ENCODE peak calls at places on chromosomes 7 and 10, in six cellular contexts. F is cardiac muscle cell, W is hepatocyte, H is GM23248, D is A549, J is aorta. C is an unnamed sample.

GRCh38 chr10:112140110-112140755 is 43.3 kb downstream of the GPAM start:
- DNase-seq in F (peak; percentile 77), W (peak; percentile 92), H (peak; percentile 81), D (peak; percentile 81), J (peak; percentile 69), C (peak; percentile 41)

GRCh38 chr10:20248309-20248708 is 432.1 kb downstream of the PLXDC2 start:
- DNase-seq in F (no peak), W (no peak), H (no peak), D (no peak), J (no peak), C (no peak)

GRCh38 chr7:135712182-135712782 is 15.7 kb downstream of the SLC13A4 start:
- DNase-seq in F (no peak), W (no peak), H (no peak), D (no peak), J (no peak), C (no peak)

GRCh38 chr10:73876566-73876965 is 2.2 kb upstream of the CAMK2G start:
- DNase-seq in F (no peak), W (no peak), H (no peak), D (no peak), J (peak; percentile 18), C (no peak)

GRCh38 chr7:29607889-29608288 is 44.3 kb downstream of the PRR15 start:
- DNase-seq in F (peak; percentile 34), W (peak; percentile 52), H (peak; percentile 95), D (peak; percentile 34), J (no peak), C (no peak)

GRCh38 chr7:30171753-30172447 is 37.1 kb downstream of the MTURN start:
- DNase-seq in F (no peak), W (no peak), H (peak; percentile 88), D (peak; percentile 19), J (no peak), C (no peak)

GRCh38 chr10:108375691-108376090 is 1211.2 kb upstream of the SORCS1 start:
- DNase-seq in F (peak; percentile 29), W (no peak), H (peak; percentile 90), D (no peak), J (no peak), C (no peak)

GRCh38 chr10:67790534-67791408 is 47.2 kb downstream of the DNAJC12 start:
- DNase-seq in F (peak; percentile 89), W (no peak), H (peak; percentile 68), D (peak; percentile 55), J (no peak), C (no peak)

DNA sequence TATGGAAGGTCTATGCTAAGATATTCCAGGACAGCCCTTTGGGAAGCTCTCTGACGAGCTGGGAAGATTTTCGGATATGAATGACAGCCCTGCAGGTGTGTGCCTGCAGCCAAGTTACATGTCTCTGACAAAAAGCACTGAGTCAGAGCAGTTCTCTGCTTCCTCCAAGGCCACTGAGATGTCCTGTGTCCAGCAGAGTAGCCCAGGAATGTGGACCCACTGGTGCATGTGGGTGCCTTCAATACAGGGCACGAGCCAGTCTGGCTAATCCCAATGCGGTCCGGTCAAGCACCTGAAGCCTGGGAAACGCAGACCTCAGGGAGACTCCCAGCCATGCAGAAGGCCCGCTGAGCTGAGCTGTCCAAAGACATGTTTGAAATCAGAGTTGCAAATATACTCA is 565.7 kb downstream of the TCERG1L start:
- DNase-seq in F (no peak), W (no peak), H (no peak), D (no peak), J (no peak), C (no peak)
- H3K9me3 ChIP-seq in F (no peaks in the 10 kb centered on the region), W (no peaks in the 10 kb centered on the region), H (no peaks in the 10 kb centered on the region), D (no peaks in the 10 kb centered on the region), J (no peaks in the 10 kb centered on the region), C (no peaks in the 10 kb centered on the region)

GRCh38 chr10:62234284-62234605 is 34.4 kb downstream of the RTKN2 start:
- DNase-seq in F (no peak), W (no peak), H (no peak), D (no peak), J (no peak), C (no peak)

GRCh38 chr10:62243647-62243997 is 25.0 kb downstream of the RTKN2 start:
- DNase-seq in F (no peak), W (no peak), H (no peak), D (no peak), J (no peak), C (no peak)

GRCh38 chr10:62237506-62237905 is 31.1 kb downstream of the RTKN2 start:
- DNase-seq in F (no peak), W (no peak), H (no peak), D (no peak), J (no peak), C (no peak)

GRCh38 chr10:62239994-62240393 is 28.6 kb downstream of the RTKN2 start:
- DNase-seq in F (peak; percentile 29), W (no peak), H (peak; percentile 46), D (no peak), J (no peak), C (no peak)

GRCh38 chr10:62238880-62239279 is 29.8 kb downstream of the RTKN2 start:
- DNase-seq in F (no peak), W (no peak), H (no peak), D (no peak), J (no peak), C (no peak)
- H3K4me1 ChIP-seq in F (peaks cover 9% of the 10 kb centered on the region), W (peaks cover 10% of the 10 kb centered on the region), H (peaks cover 34% of the 10 kb centered on the region), D (peaks cover 61% of the 10 kb centered on the region), J (no peaks in the 10 kb centered on the region), C (peaks cover 15% of the 10 kb centered on the region)

GRCh38 chr10:34479520-34480179 is 335.4 kb downstream of the PARD3 start:
- DNase-seq in F (no peak), W (peak; percentile 43), H (no peak), D (no peak), J (no peak), C (no peak)

GRCh38 chr10:34486008-34486407 is 329.1 kb downstream of the PARD3 start:
- DNase-seq in F (no peak), W (no peak), H (no peak), D (no peak), J (no peak), C (no peak)

GRCh38 chr10:34480345-34480744 is 334.8 kb downstream of the PARD3 start:
- DNase-seq in F (no peak), W (no peak), H (no peak), D (no peak), J (no peak), C (no peak)

GRCh38 chr10:34488476-34489130 is 326.5 kb downstream of the PARD3 start:
- DNase-seq in F (no peak), W (no peak), H (no peak), D (no peak), J (no peak), C (no peak)

DNA sequence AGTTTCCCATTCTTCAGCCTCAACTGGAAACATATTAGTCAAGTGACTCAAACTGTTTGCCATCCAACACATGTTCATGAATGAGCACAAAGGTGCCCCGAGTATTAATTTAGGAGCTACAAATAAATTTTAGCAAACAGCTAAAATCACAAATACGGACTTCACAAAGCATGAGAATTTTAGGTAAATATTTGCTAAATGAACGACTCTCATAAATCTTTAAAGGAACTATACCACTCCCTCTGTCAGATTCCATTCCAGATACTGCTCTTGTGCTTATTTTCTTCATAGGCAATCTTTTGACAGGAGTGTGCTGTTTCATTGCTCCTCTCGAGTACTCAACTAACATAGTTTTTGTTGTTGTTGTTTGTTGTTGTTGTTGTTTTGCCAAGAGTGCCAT is 330.9 kb downstream of the PARD3 start:
- DNase-seq in F (no peak), W (no peak), H (no peak), D (no peak), J (no peak), C (no peak)
- H3K9me3 ChIP-seq in F (no peaks in the 10 kb centered on the region), W (no peaks in the 10 kb centered on the region), H (no peaks in the 10 kb centered on the region), D (no peaks in the 10 kb centered on the region), J (no peaks in the 10 kb centered on the region), C (no peaks in the 10 kb centered on the region)

GRCh38 chr10:97948822-97949221 is 81.6 kb downstream of the CRTAC1 start:
- DNase-seq in F (no peak), W (no peak), H (no peak), D (no peak), J (no peak), C (no peak)

GRCh38 chr10:97944772-97945171 is 85.6 kb downstream of the CRTAC1 start:
- DNase-seq in F (no peak), W (no peak), H (no peak), D (no peak), J (no peak), C (no peak)

GRCh38 chr10:97949462-97949861 is 81.0 kb downstream of the CRTAC1 start:
- DNase-seq in F (no peak), W (no peak), H (no peak), D (no peak), J (no peak), C (no peak)
- H3K4me1 ChIP-seq in F (no peaks in the 10 kb centered on the region), W (no peaks in the 10 kb centered on the region), H (no peaks in the 10 kb centered on the region), D (no peaks in the 10 kb centered on the region), J (no peaks in the 10 kb centered on the region), C (no peaks in the 10 kb centered on the region)

GRCh38 chr10:3196482-3196881 is 23.9 kb upstream of the PITRM1 start:
- DNase-seq in F (no peak), W (no peak), H (no peak), D (no peak), J (no peak), C (no peak)

GRCh38 chr10:3194871-3195270 is 22.3 kb upstream of the PITRM1 start:
- DNase-seq in F (no peak), W (no peak), H (no peak), D (no peak), J (no peak), C (no peak)

GRCh38 chr10:3195286-3195685 is 22.7 kb upstream of the PITRM1 start:
- DNase-seq in F (no peak), W (no peak), H (no peak), D (no peak), J (no peak), C (no peak)

GRCh38 chr10:3196971-3197353 is 24.4 kb upstream of the PITRM1 start:
- DNase-seq in F (no peak), W (no peak), H (no peak), D (no peak), J (no peak), C (no peak)

DNA sequence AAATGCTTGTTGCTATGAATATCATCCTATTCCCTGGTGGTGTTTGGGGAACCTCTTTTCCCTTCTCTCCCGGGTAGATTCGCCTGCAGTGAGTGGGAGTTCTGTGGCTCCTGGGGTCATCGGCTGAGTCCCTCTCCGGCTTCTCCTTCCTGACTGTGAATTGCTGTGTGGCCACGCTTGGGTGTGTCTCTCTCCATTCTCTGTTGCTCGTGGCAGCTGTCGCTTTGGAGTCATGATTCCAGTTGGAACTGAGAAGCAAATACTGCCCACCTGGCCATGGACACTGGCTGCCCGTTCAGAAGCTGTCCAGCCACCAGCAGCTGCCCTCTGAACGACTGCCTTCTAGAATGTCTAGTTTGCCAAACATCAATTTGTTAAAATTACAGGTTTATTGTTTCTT is 23.1 kb upstream of the PITRM1 start:
- DNase-seq in F (no peak), W (no peak), H (no peak), D (no peak), J (no peak), C (no peak)
- H3K9me3 ChIP-seq in F (no peaks in the 10 kb centered on the region), W (no peaks in the 10 kb centered on the region), H (no peaks in the 10 kb centered on the region), D (no peaks in the 10 kb centered on the region), J (no peaks in the 10 kb centered on the region), C (no peaks in the 10 kb centered on the region)